ENCODE peak calls at places on chromosomes 7 and 10, in ten cellular contexts. One of them, this sample, is unnamed.

GRCh38 chr7:121024568-121025055 is 36.1 kb downstream of the CPED1 start:
- DNase-seq in breast epithelium: no peak
- DNase-seq in HFF-Myc: no peak
- DNase-seq in GM12865: no peak
- DNase-seq in fibroblast of pulmonary artery: no peak
- DNase-seq in fibroblast of the aortic adventitia: no peak
- DNase-seq in AG10803: no peak
- DNase-seq in neural crest cell: no peak
- DNase-seq in right lobe of liver: no peak
- DNase-seq in neural progenitor cell: no peak
- DNase-seq in this sample: no peak

GRCh38 chr10:121579656-121580055 is 18.6 kb downstream of the FGFR2 start:
- DNase-seq in breast epithelium: no peak
- DNase-seq in HFF-Myc: no peak
- DNase-seq in GM12865: no peak
- DNase-seq in fibroblast of pulmonary artery: no peak
- DNase-seq in fibroblast of the aortic adventitia: no peak
- DNase-seq in AG10803: no peak
- DNase-seq in neural crest cell: no peak
- DNase-seq in right lobe of liver: no peak
- DNase-seq in neural progenitor cell: no peak
- DNase-seq in this sample: peak

GRCh38 chr7:55574062-55574717 is 1.9 kb upstream of the VOPP1 start:
- DNase-seq in breast epithelium: no peak
- DNase-seq in HFF-Myc: no peak
- DNase-seq in GM12865: no peak
- DNase-seq in fibroblast of pulmonary artery: peak
- DNase-seq in fibroblast of the aortic adventitia: peak
- DNase-seq in AG10803: peak
- DNase-seq in neural crest cell: no peak
- DNase-seq in right lobe of liver: no peak
- DNase-seq in neural progenitor cell: no peak
- DNase-seq in this sample: no peak

GRCh38 chr7:107711301-107711700 is 32.6 kb upstream of the CBLL1 start:
- DNase-seq in breast epithelium: no peak
- DNase-seq in HFF-Myc: no peak
- DNase-seq in GM12865: no peak
- DNase-seq in fibroblast of pulmonary artery: no peak
- DNase-seq in fibroblast of the aortic adventitia: peak
- DNase-seq in AG10803: peak
- DNase-seq in neural crest cell: no peak
- DNase-seq in right lobe of liver: no peak
- DNase-seq in neural progenitor cell: no peak
- DNase-seq in this sample: no peak

GRCh38 chr10:17735166-17735941 is 16.6 kb upstream of the TMEM236 start:
- DNase-seq in breast epithelium: no peak
- DNase-seq in HFF-Myc: no peak
- DNase-seq in GM12865: no peak
- DNase-seq in fibroblast of pulmonary artery: peak
- DNase-seq in fibroblast of the aortic adventitia: peak
- DNase-seq in AG10803: no peak
- DNase-seq in neural crest cell: no peak
- DNase-seq in right lobe of liver: no peak
- DNase-seq in neural progenitor cell: no peak
- DNase-seq in this sample: no peak

GRCh38 chr10:128152741-128153583 is 26.7 kb upstream of the MKI67 start:
- DNase-seq in breast epithelium: no peak
- DNase-seq in HFF-Myc: no peak
- DNase-seq in GM12865: no peak
- DNase-seq in fibroblast of pulmonary artery: no peak
- DNase-seq in fibroblast of the aortic adventitia: no peak
- DNase-seq in AG10803: no peak
- DNase-seq in neural crest cell: no peak
- DNase-seq in right lobe of liver: no peak
- DNase-seq in neural progenitor cell: peak
- DNase-seq in this sample: peak

GRCh38 chr10:96077181-96077580 is 33.8 kb downstream of the CCNJ start:
- DNase-seq in breast epithelium: no peak
- DNase-seq in HFF-Myc: no peak
- DNase-seq in GM12865: no peak
- DNase-seq in fibroblast of pulmonary artery: no peak
- DNase-seq in fibroblast of the aortic adventitia: no peak
- DNase-seq in AG10803: no peak
- DNase-seq in neural crest cell: no peak
- DNase-seq in right lobe of liver: no peak
- DNase-seq in neural progenitor cell: no peak
- DNase-seq in this sample: no peak

GRCh38 chr10:124497196-124497990 is 35.8 kb downstream of the LHPP start:
- DNase-seq in breast epithelium: no peak
- DNase-seq in HFF-Myc: no peak
- DNase-seq in GM12865: no peak
- DNase-seq in fibroblast of pulmonary artery: no peak
- DNase-seq in fibroblast of the aortic adventitia: no peak
- DNase-seq in AG10803: no peak
- DNase-seq in neural crest cell: no peak
- DNase-seq in right lobe of liver: no peak
- DNase-seq in neural progenitor cell: no peak
- DNase-seq in this sample: no peak

GRCh38 chr10:98910048-98910447 is 325.6 kb downstream of the HPSE2 start:
- DNase-seq in breast epithelium: no peak
- DNase-seq in HFF-Myc: no peak
- DNase-seq in GM12865: no peak
- DNase-seq in fibroblast of pulmonary artery: no peak
- DNase-seq in fibroblast of the aortic adventitia: no peak
- DNase-seq in AG10803: no peak
- DNase-seq in neural crest cell: no peak
- DNase-seq in right lobe of liver: no peak
- DNase-seq in neural progenitor cell: no peak
- DNase-seq in this sample: no peak

GRCh38 chr7:48171190-48171589 is at the start of gene ABCA13:
- DNase-seq in breast epithelium: no peak
- DNase-seq in HFF-Myc: no peak
- DNase-seq in GM12865: no peak
- DNase-seq in fibroblast of pulmonary artery: no peak
- DNase-seq in fibroblast of the aortic adventitia: peak
- DNase-seq in AG10803: peak
- DNase-seq in neural crest cell: no peak
- DNase-seq in right lobe of liver: no peak
- DNase-seq in neural progenitor cell: peak
- DNase-seq in this sample: no peak

GRCh38 chr7:157488966-157489365 is 152.2 kb downstream of the DNAJB6 start:
- DNase-seq in breast epithelium: no peak
- DNase-seq in HFF-Myc: no peak
- DNase-seq in GM12865: no peak
- DNase-seq in fibroblast of pulmonary artery: no peak
- DNase-seq in fibroblast of the aortic adventitia: no peak
- DNase-seq in AG10803: no peak
- DNase-seq in neural crest cell: no peak
- DNase-seq in right lobe of liver: no peak
- DNase-seq in neural progenitor cell: no peak
- DNase-seq in this sample: no peak

GRCh38 chr7:82624337-82624736 is 180.8 kb upstream of the CACNA2D1 start:
- DNase-seq in breast epithelium: no peak
- DNase-seq in HFF-Myc: peak
- DNase-seq in GM12865: no peak
- DNase-seq in fibroblast of pulmonary artery: peak
- DNase-seq in fibroblast of the aortic adventitia: peak
- DNase-seq in AG10803: peak
- DNase-seq in neural crest cell: no peak
- DNase-seq in right lobe of liver: no peak
- DNase-seq in neural progenitor cell: no peak
- DNase-seq in this sample: no peak

GRCh38 chr10:132925071-132925561 is 17.3 kb downstream of the CFAP46 start:
- DNase-seq in breast epithelium: no peak
- DNase-seq in HFF-Myc: no peak
- DNase-seq in GM12865: no peak
- DNase-seq in fibroblast of pulmonary artery: no peak
- DNase-seq in fibroblast of the aortic adventitia: no peak
- DNase-seq in AG10803: no peak
- DNase-seq in neural crest cell: no peak
- DNase-seq in right lobe of liver: peak
- DNase-seq in neural progenitor cell: no peak
- DNase-seq in this sample: no peak

GRCh38 chr7:98802088-98802780 is 67.6 kb downstream of the TMEM130 start:
- DNase-seq in breast epithelium: no peak
- DNase-seq in HFF-Myc: peak
- DNase-seq in GM12865: peak
- DNase-seq in fibroblast of pulmonary artery: peak
- DNase-seq in fibroblast of the aortic adventitia: peak
- DNase-seq in AG10803: peak
- DNase-seq in neural crest cell: peak
- DNase-seq in right lobe of liver: peak
- DNase-seq in neural progenitor cell: peak
- DNase-seq in this sample: no peak

GRCh38 chr10:28532223-28532508 is 752 bp upstream of the WAC start:
- DNase-seq in breast epithelium: peak
- DNase-seq in HFF-Myc: no peak
- DNase-seq in GM12865: no peak
- DNase-seq in fibroblast of pulmonary artery: peak
- DNase-seq in fibroblast of the aortic adventitia: peak
- DNase-seq in AG10803: peak
- DNase-seq in neural crest cell: no peak
- DNase-seq in right lobe of liver: no peak
- DNase-seq in neural progenitor cell: no peak
- DNase-seq in this sample: no peak

GRCh38 chr7:158245724-158246041 is 341.9 kb downstream of the PTPRN2 start:
- DNase-seq in breast epithelium: no peak
- DNase-seq in HFF-Myc: no peak
- DNase-seq in GM12865: no peak
- DNase-seq in fibroblast of pulmonary artery: no peak
- DNase-seq in fibroblast of the aortic adventitia: no peak
- DNase-seq in AG10803: no peak
- DNase-seq in neural crest cell: no peak
- DNase-seq in right lobe of liver: no peak
- DNase-seq in neural progenitor cell: no peak
- DNase-seq in this sample: no peak

GRCh38 chr10:86253171-86254072 is 113.2 kb downstream of the GRID1 start:
- DNase-seq in breast epithelium: no peak
- DNase-seq in HFF-Myc: no peak
- DNase-seq in GM12865: no peak
- DNase-seq in fibroblast of pulmonary artery: no peak
- DNase-seq in fibroblast of the aortic adventitia: no peak
- DNase-seq in AG10803: no peak
- DNase-seq in neural crest cell: no peak
- DNase-seq in right lobe of liver: no peak
- DNase-seq in neural progenitor cell: no peak
- DNase-seq in this sample: no peak

GRCh38 chr7:115585015-115585655 is 445.4 kb downstream of the TFEC start:
- DNase-seq in breast epithelium: no peak
- DNase-seq in HFF-Myc: no peak
- DNase-seq in GM12865: no peak
- DNase-seq in fibroblast of pulmonary artery: no peak
- DNase-seq in fibroblast of the aortic adventitia: no peak
- DNase-seq in AG10803: no peak
- DNase-seq in neural crest cell: no peak
- DNase-seq in right lobe of liver: no peak
- DNase-seq in neural progenitor cell: no peak
- DNase-seq in this sample: no peak

DNA sequence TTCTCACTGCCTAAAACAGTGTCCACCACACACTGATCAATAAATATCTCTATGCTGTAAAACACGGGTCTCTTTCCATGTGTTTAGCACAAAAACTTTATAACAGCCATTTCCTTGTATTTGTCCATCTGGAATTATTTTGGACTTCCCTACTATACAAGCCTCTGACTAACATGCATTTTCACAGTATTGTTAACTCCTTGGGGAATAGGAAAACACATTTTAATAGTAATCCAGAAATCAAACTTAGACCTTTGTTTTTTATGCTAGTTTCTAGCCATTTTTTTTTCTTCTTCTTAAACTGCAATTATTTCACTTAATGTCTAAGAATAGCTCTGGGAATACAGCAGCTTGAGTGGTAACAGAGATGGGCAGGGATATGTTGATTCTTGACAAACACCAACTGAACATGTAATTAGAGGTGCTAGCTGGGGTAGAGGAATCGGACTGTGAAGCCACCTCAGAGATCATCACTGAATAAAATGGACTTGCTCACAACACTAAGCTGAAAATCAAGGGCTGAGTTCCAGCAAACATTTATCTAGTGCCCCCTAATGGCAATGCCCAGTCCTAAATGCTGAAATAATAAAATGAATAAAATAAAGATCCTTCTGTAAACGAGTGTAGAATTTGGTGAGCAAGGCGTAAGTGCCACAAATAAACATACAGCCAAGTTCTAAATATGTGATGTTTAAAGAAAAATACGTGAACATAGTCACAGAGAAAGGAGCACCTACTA is 593.1 kb downstream of the SORCS1 start:
- DNase-seq in breast epithelium: no peak
- DNase-seq in HFF-Myc: no peak
- DNase-seq in GM12865: peak
- DNase-seq in fibroblast of pulmonary artery: peak
- DNase-seq in fibroblast of the aortic adventitia: peak
- DNase-seq in AG10803: peak
- DNase-seq in neural crest cell: peak
- DNase-seq in right lobe of liver: no peak
- DNase-seq in neural progenitor cell: peak
- DNase-seq in this sample: no peak
- TF ChIP-seq CTCF in breast epithelium: peak
- TF ChIP-seq CTCF in HFF-Myc: peak
- TF ChIP-seq CTCF in GM12865: peak
- TF ChIP-seq CTCF in fibroblast of pulmonary artery: peak
- TF ChIP-seq CTCF in fibroblast of the aortic adventitia: peak
- TF ChIP-seq CTCF in AG10803: peak
- TF ChIP-seq CTCF in neural crest cell: peak
- TF ChIP-seq CTCF in right lobe of liver: peak
- TF ChIP-seq CTCF in neural progenitor cell: peak
- TF ChIP-seq CTCF in this sample: no peak

GRCh38 chr7:13179011-13179574 is 491.7 kb downstream of the ARL4A start:
- DNase-seq in breast epithelium: no peak
- DNase-seq in HFF-Myc: no peak
- DNase-seq in GM12865: peak
- DNase-seq in fibroblast of pulmonary artery: peak
- DNase-seq in fibroblast of the aortic adventitia: peak
- DNase-seq in AG10803: no peak
- DNase-seq in neural crest cell: no peak
- DNase-seq in right lobe of liver: no peak
- DNase-seq in neural progenitor cell: peak
- DNase-seq in this sample: no peak
- TF ChIP-seq CTCF in breast epithelium: no peak
- TF ChIP-seq CTCF in HFF-Myc: no peak
- TF ChIP-seq CTCF in GM12865: no peak
- TF ChIP-seq CTCF in fibroblast of pulmonary artery: peak
- TF ChIP-seq CTCF in fibroblast of the aortic adventitia: no peak
- TF ChIP-seq CTCF in AG10803: peak
- TF ChIP-seq CTCF in neural crest cell: peak
- TF ChIP-seq CTCF in right lobe of liver: peak
- TF ChIP-seq CTCF in neural progenitor cell: no peak
- TF ChIP-seq CTCF in this sample: no peak

GRCh38 chr7:7499892-7500291 is 35.8 kb downstream of the COL28A1 start:
- DNase-seq in breast epithelium: no peak
- DNase-seq in HFF-Myc: no peak
- DNase-seq in GM12865: no peak
- DNase-seq in fibroblast of pulmonary artery: no peak
- DNase-seq in fibroblast of the aortic adventitia: no peak
- DNase-seq in AG10803: peak
- DNase-seq in neural crest cell: no peak
- DNase-seq in right lobe of liver: no peak
- DNase-seq in neural progenitor cell: no peak
- DNase-seq in this sample: no peak
- TF ChIP-seq CTCF in breast epithelium: no peak
- TF ChIP-seq CTCF in HFF-Myc: no peak
- TF ChIP-seq CTCF in GM12865: no peak
- TF ChIP-seq CTCF in fibroblast of pulmonary artery: no peak
- TF ChIP-seq CTCF in fibroblast of the aortic adventitia: no peak
- TF ChIP-seq CTCF in AG10803: no peak
- TF ChIP-seq CTCF in neural crest cell: no peak
- TF ChIP-seq CTCF in right lobe of liver: no peak
- TF ChIP-seq CTCF in neural progenitor cell: no peak
- TF ChIP-seq CTCF in this sample: no peak

GRCh38 chr10:26516540-26517101 is 78.5 kb downstream of the APBB1IP start:
- DNase-seq in breast epithelium: no peak
- DNase-seq in HFF-Myc: no peak
- DNase-seq in GM12865: no peak
- DNase-seq in fibroblast of pulmonary artery: peak
- DNase-seq in fibroblast of the aortic adventitia: peak
- DNase-seq in AG10803: no peak
- DNase-seq in neural crest cell: no peak
- DNase-seq in right lobe of liver: no peak
- DNase-seq in neural progenitor cell: peak
- DNase-seq in this sample: no peak
- TF ChIP-seq CTCF in breast epithelium: no peak
- TF ChIP-seq CTCF in HFF-Myc: no peak
- TF ChIP-seq CTCF in GM12865: no peak
- TF ChIP-seq CTCF in fibroblast of pulmonary artery: no peak
- TF ChIP-seq CTCF in fibroblast of the aortic adventitia: no peak
- TF ChIP-seq CTCF in AG10803: no peak
- TF ChIP-seq CTCF in neural crest cell: no peak
- TF ChIP-seq CTCF in right lobe of liver: no peak
- TF ChIP-seq CTCF in neural progenitor cell: peak
- TF ChIP-seq CTCF in this sample: no peak